ENCODE peak calls at places on chromosomes 7 and 10, in nine cellular contexts. E is AG08395; Y is Peyer's patch; W is stimulated activated CD4-positive, alpha-beta T cell treated with anti-CD3 and anti-CD28 coated beads, Interleukin-1b, Interleukin-23, amount 100 ng/mL, for 24 hours; K is ELR; I is RPMI7951; D is gastrocnemius medialis; F is fibroblast of the aortic adventitia; L is HL-60. A is an unnamed sample.

GRCh38 chr10:86668297-86669165 is at the start of gene LDB3:
- DNase-seq in E (no peak), Y (no peak), W (no peak), K (peak), I (peak), D (peak), F (no peak), L (no peak), A (no peak)

GRCh38 chr7:45151967-45152366 is 5.6 kb upstream of the RAMP3 start:
- DNase-seq in E (no peak), Y (no peak), W (no peak), K (no peak), I (no peak), D (no peak), F (no peak), L (no peak), A (no peak)

GRCh38 chr7:127387974-127388373 is 4.5 kb downstream of the ZNF800 start:
- DNase-seq in E (no peak), Y (no peak), W (no peak), K (no peak), I (no peak), D (no peak), F (peak), L (no peak), A (no peak)

GRCh38 chr7:783556-784490 is 48.5 kb upstream of the SUN1 start:
- DNase-seq in E (no peak), Y (no peak), W (no peak), K (no peak), I (no peak), D (no peak), F (no peak), L (no peak), A (no peak)

GRCh38 chr10:71232089-71232998 is 20.0 kb downstream of the UNC5B start:
- DNase-seq in E (peak), Y (peak), W (no peak), K (no peak), I (peak), D (peak), F (peak), L (peak), A (no peak)

GRCh38 chr7:151572136-151572535 is 52.4 kb upstream of the RHEB start:
- DNase-seq in E (peak), Y (no peak), W (no peak), K (no peak), I (peak), D (no peak), F (no peak), L (no peak), A (no peak)

GRCh38 chr7:73994023-73994422 is 34.0 kb upstream of the ELN start:
- DNase-seq in E (no peak), Y (no peak), W (no peak), K (no peak), I (no peak), D (no peak), F (no peak), L (no peak), A (no peak)

GRCh38 chr10:36564433-36564832 is 561.0 kb upstream of the ANKRD30A start:
- DNase-seq in E (no peak), Y (no peak), W (no peak), K (no peak), I (no peak), D (no peak), F (no peak), L (no peak), A (no peak)

GRCh38 chr10:480928-481551 is 208.4 kb downstream of the DIP2C start:
- DNase-seq in E (no peak), Y (peak), W (no peak), K (no peak), I (no peak), D (peak), F (peak), L (no peak), A (no peak)

GRCh38 chr10:116130006-116130405 is 143.0 kb downstream of the GFRA1 start:
- DNase-seq in E (no peak), Y (no peak), W (no peak), K (no peak), I (no peak), D (no peak), F (no peak), L (no peak), A (no peak)

GRCh38 chr10:17199351-17199804 is 2.1 kb downstream of the TRDMT1 start:
- DNase-seq in E (peak), Y (no peak), W (no peak), K (peak), I (peak), D (no peak), F (peak), L (no peak), A (no peak)

GRCh38 chr7:135888740-135889139 is 88.4 kb downstream of the MTPN start:
- DNase-seq in E (no peak), Y (no peak), W (no peak), K (no peak), I (no peak), D (no peak), F (no peak), L (no peak), A (no peak)

GRCh38 chr10:10293431-10293830 is 724.2 kb upstream of the CELF2 start:
- DNase-seq in E (no peak), Y (no peak), W (no peak), K (no peak), I (no peak), D (no peak), F (no peak), L (no peak), A (no peak)

GRCh38 chr7:144827581-144828139 is 8.2 kb downstream of the TPK1 start:
- DNase-seq in E (no peak), Y (no peak), W (no peak), K (no peak), I (no peak), D (no peak), F (peak), L (no peak), A (no peak)

GRCh38 chr7:135233570-135233969 is at the start of gene STRA8:
- DNase-seq in E (no peak), Y (no peak), W (no peak), K (no peak), I (no peak), D (no peak), F (no peak), L (no peak), A (no peak)